ENCODE peak calls at places on chromosomes 6 and 20, in six cellular contexts. One of them, this sample, is unnamed.

GRCh38 chr6:149235130-149235561 is 82.4 kb upstream of the TAB2 start:
- DNase-seq in nucleus accumbens: no peak
- DNase-seq in fibroblast of mammary gland: peak; percentile 95
- DNase-seq in spleen: no peak
- DNase-seq in fibroblast of villous mesenchyme: peak; percentile 73
- DNase-seq in GM23338: no peak
- DNase-seq in this sample: peak; percentile 56

GRCh38 chr20:46222521-46223007 is 85.7 kb downstream of the CDH22 start:
- DNase-seq in nucleus accumbens: peak; percentile 54
- DNase-seq in fibroblast of mammary gland: no peak
- DNase-seq in spleen: no peak
- DNase-seq in fibroblast of villous mesenchyme: no peak
- DNase-seq in GM23338: peak; percentile 68
- DNase-seq in this sample: no peak

GRCh38 chr6:51029576-51029975 is 210.9 kb downstream of the TFAP2B start:
- DNase-seq in nucleus accumbens: no peak
- DNase-seq in fibroblast of mammary gland: no peak
- DNase-seq in spleen: no peak
- DNase-seq in fibroblast of villous mesenchyme: no peak
- DNase-seq in GM23338: no peak
- DNase-seq in this sample: no peak

GRCh38 chr6:44850367-44850766 is 462.9 kb downstream of the CDC5L start:
- DNase-seq in nucleus accumbens: no peak
- DNase-seq in fibroblast of mammary gland: peak; percentile 33
- DNase-seq in spleen: no peak
- DNase-seq in fibroblast of villous mesenchyme: no peak
- DNase-seq in GM23338: no peak
- DNase-seq in this sample: no peak

GRCh38 chr6:154491567-154492470 is 18.7 kb downstream of the CNKSR3 start:
- DNase-seq in nucleus accumbens: no peak
- DNase-seq in fibroblast of mammary gland: no peak
- DNase-seq in spleen: no peak
- DNase-seq in fibroblast of villous mesenchyme: no peak
- DNase-seq in GM23338: no peak
- DNase-seq in this sample: no peak

GRCh38 chr6:1024587-1024986 is 287.3 kb upstream of the FOXQ1 start:
- DNase-seq in nucleus accumbens: no peak
- DNase-seq in fibroblast of mammary gland: peak; percentile 75
- DNase-seq in spleen: no peak
- DNase-seq in fibroblast of villous mesenchyme: peak; percentile 98
- DNase-seq in GM23338: no peak
- DNase-seq in this sample: no peak

GRCh38 chr20:26135325-26136110 is 438.9 kb upstream of the ZNF337 start:
- DNase-seq in nucleus accumbens: no peak
- DNase-seq in fibroblast of mammary gland: no peak
- DNase-seq in spleen: no peak
- DNase-seq in fibroblast of villous mesenchyme: no peak
- DNase-seq in GM23338: no peak
- DNase-seq in this sample: no peak

GRCh38 chr6:151546941-151547659 is 53.3 kb downstream of the CCDC170 start:
- DNase-seq in nucleus accumbens: no peak
- DNase-seq in fibroblast of mammary gland: no peak
- DNase-seq in spleen: no peak
- DNase-seq in fibroblast of villous mesenchyme: no peak
- DNase-seq in GM23338: peak; percentile 31
- DNase-seq in this sample: no peak

GRCh38 chr20:38834868-38835267 is 29.4 kb downstream of the PPP1R16B start:
- DNase-seq in nucleus accumbens: no peak
- DNase-seq in fibroblast of mammary gland: no peak
- DNase-seq in spleen: no peak
- DNase-seq in fibroblast of villous mesenchyme: no peak
- DNase-seq in GM23338: no peak
- DNase-seq in this sample: no peak

GRCh38 chr6:135815216-135815615 is 36.3 kb upstream of the PDE7B start:
- DNase-seq in nucleus accumbens: no peak
- DNase-seq in fibroblast of mammary gland: no peak
- DNase-seq in spleen: no peak
- DNase-seq in fibroblast of villous mesenchyme: no peak
- DNase-seq in GM23338: peak; percentile 63
- DNase-seq in this sample: no peak

GRCh38 chr20:59598625-59599310 is 5.6 kb upstream of the PHACTR3 start:
- DNase-seq in nucleus accumbens: peak; percentile 47
- DNase-seq in fibroblast of mammary gland: peak; percentile 24
- DNase-seq in spleen: no peak
- DNase-seq in fibroblast of villous mesenchyme: no peak
- DNase-seq in GM23338: peak; percentile 66
- DNase-seq in this sample: no peak

GRCh38 chr6:30743099-30744053 is 889 bp upstream of the FLOT1 start:
- DNase-seq in nucleus accumbens: no peak
- DNase-seq in fibroblast of mammary gland: peak; percentile 49
- DNase-seq in spleen: peak; percentile 86
- DNase-seq in fibroblast of villous mesenchyme: peak; percentile 43
- DNase-seq in GM23338: no peak
- DNase-seq in this sample: peak; percentile 73

GRCh38 chr20:54345301-54345724 is 130.1 kb upstream of the DOK5 start:
- DNase-seq in nucleus accumbens: no peak
- DNase-seq in fibroblast of mammary gland: peak; percentile 82
- DNase-seq in spleen: no peak
- DNase-seq in fibroblast of villous mesenchyme: peak; percentile 69
- DNase-seq in GM23338: no peak
- DNase-seq in this sample: no peak

GRCh38 chr6:169106176-169106575 is 147.5 kb downstream of the THBS2 start:
- DNase-seq in nucleus accumbens: no peak
- DNase-seq in fibroblast of mammary gland: no peak
- DNase-seq in spleen: no peak
- DNase-seq in fibroblast of villous mesenchyme: no peak
- DNase-seq in GM23338: no peak
- DNase-seq in this sample: no peak

GRCh38 chr6:107418118-107418517 is 41.2 kb downstream of the PDSS2 start:
- DNase-seq in nucleus accumbens: no peak
- DNase-seq in fibroblast of mammary gland: peak; percentile 39
- DNase-seq in spleen: no peak
- DNase-seq in fibroblast of villous mesenchyme: no peak
- DNase-seq in GM23338: peak; percentile 77
- DNase-seq in this sample: peak; percentile 17

GRCh38 chr20:50704971-50705370 is 13.6 kb upstream of the RIPOR3 start:
- DNase-seq in nucleus accumbens: no peak
- DNase-seq in fibroblast of mammary gland: peak; percentile 63
- DNase-seq in spleen: no peak
- DNase-seq in fibroblast of villous mesenchyme: peak; percentile 57
- DNase-seq in GM23338: no peak
- DNase-seq in this sample: no peak

GRCh38 chr20:57782631-57783041 is 72.8 kb upstream of the PMEPA1 start:
- DNase-seq in nucleus accumbens: no peak
- DNase-seq in fibroblast of mammary gland: no peak
- DNase-seq in spleen: peak; percentile 66
- DNase-seq in fibroblast of villous mesenchyme: no peak
- DNase-seq in GM23338: no peak
- DNase-seq in this sample: no peak

GRCh38 chr6:142088858-142089216 is 43.9 kb upstream of the GJE1 start:
- DNase-seq in nucleus accumbens: no peak
- DNase-seq in fibroblast of mammary gland: peak; percentile 47
- DNase-seq in spleen: no peak
- DNase-seq in fibroblast of villous mesenchyme: peak; percentile 54
- DNase-seq in GM23338: peak; percentile 74
- DNase-seq in this sample: no peak

GRCh38 chr6:127119361-127120108 is 1.1 kb downstream of the RSPO3 start:
- DNase-seq in nucleus accumbens: no peak
- DNase-seq in fibroblast of mammary gland: no peak
- DNase-seq in spleen: peak; percentile 74
- DNase-seq in fibroblast of villous mesenchyme: peak; percentile 21
- DNase-seq in GM23338: peak; percentile 77
- DNase-seq in this sample: peak; percentile 47

GRCh38 chr6:77173472-77174074 is 289.7 kb downstream of the HTR1B start:
- DNase-seq in nucleus accumbens: no peak
- DNase-seq in fibroblast of mammary gland: peak; percentile 3
- DNase-seq in spleen: no peak
- DNase-seq in fibroblast of villous mesenchyme: peak; percentile 21
- DNase-seq in GM23338: peak; percentile 66
- DNase-seq in this sample: no peak

GRCh38 chr20:49691818-49692568 is 21.7 kb downstream of the B4GALT5 start:
- DNase-seq in nucleus accumbens: no peak
- DNase-seq in fibroblast of mammary gland: no peak
- DNase-seq in spleen: no peak
- DNase-seq in fibroblast of villous mesenchyme: no peak
- DNase-seq in GM23338: no peak
- DNase-seq in this sample: no peak

GRCh38 chr6:42506070-42506469 is 54.3 kb upstream of the TRERF1 start:
- DNase-seq in nucleus accumbens: no peak
- DNase-seq in fibroblast of mammary gland: no peak
- DNase-seq in spleen: no peak
- DNase-seq in fibroblast of villous mesenchyme: no peak
- DNase-seq in GM23338: no peak
- DNase-seq in this sample: no peak

GRCh38 chr6:89952696-89953095 is 58.4 kb downstream of the GJA10 start:
- DNase-seq in nucleus accumbens: no peak
- DNase-seq in fibroblast of mammary gland: peak; percentile 59
- DNase-seq in spleen: no peak
- DNase-seq in fibroblast of villous mesenchyme: peak; percentile 50
- DNase-seq in GM23338: no peak
- DNase-seq in this sample: no peak

GRCh38 chr20:15005300-15005986 is 668.0 kb upstream of the FLRT3 start:
- DNase-seq in nucleus accumbens: no peak
- DNase-seq in fibroblast of mammary gland: no peak
- DNase-seq in spleen: no peak
- DNase-seq in fibroblast of villous mesenchyme: no peak
- DNase-seq in GM23338: no peak
- DNase-seq in this sample: no peak

GRCh38 chr6:104218132-104218531 is 641.6 kb downstream of the HACE1 start:
- DNase-seq in nucleus accumbens: no peak
- DNase-seq in fibroblast of mammary gland: no peak
- DNase-seq in spleen: no peak
- DNase-seq in fibroblast of villous mesenchyme: peak; percentile 56
- DNase-seq in GM23338: no peak
- DNase-seq in this sample: no peak

GRCh38 chr20:43750774-43751166 is 24.0 kb upstream of the GTSF1L start:
- DNase-seq in nucleus accumbens: no peak
- DNase-seq in fibroblast of mammary gland: no peak
- DNase-seq in spleen: no peak
- DNase-seq in fibroblast of villous mesenchyme: no peak
- DNase-seq in GM23338: no peak
- DNase-seq in this sample: no peak

GRCh38 chr6:42369568-42369967 is 82.2 kb downstream of the TRERF1 start:
- DNase-seq in nucleus accumbens: no peak
- DNase-seq in fibroblast of mammary gland: no peak
- DNase-seq in spleen: no peak
- DNase-seq in fibroblast of villous mesenchyme: no peak
- DNase-seq in GM23338: peak; percentile 27
- DNase-seq in this sample: peak; percentile 31

GRCh38 chr6:138533667-138534066 is 34.4 kb upstream of the NHSL1 start:
- DNase-seq in nucleus accumbens: no peak
- DNase-seq in fibroblast of mammary gland: no peak
- DNase-seq in spleen: no peak
- DNase-seq in fibroblast of villous mesenchyme: no peak
- DNase-seq in GM23338: no peak
- DNase-seq in this sample: no peak

GRCh38 chr20:33733654-33734576 is 2.1 kb downstream of the ZNF341 start:
- DNase-seq in nucleus accumbens: no peak
- DNase-seq in fibroblast of mammary gland: peak; percentile 72
- DNase-seq in spleen: peak; percentile 84
- DNase-seq in fibroblast of villous mesenchyme: peak; percentile 87
- DNase-seq in GM23338: peak; percentile 49
- DNase-seq in this sample: peak; percentile 73

GRCh38 chr6:24394777-24395437 is 7.8 kb upstream of the MRS2 start:
- DNase-seq in nucleus accumbens: no peak
- DNase-seq in fibroblast of mammary gland: peak; percentile 97
- DNase-seq in spleen: no peak
- DNase-seq in fibroblast of villous mesenchyme: peak; percentile 92
- DNase-seq in GM23338: no peak
- DNase-seq in this sample: no peak

GRCh38 chr6:139721924-139722323 is 347.5 kb upstream of the CITED2 start:
- DNase-seq in nucleus accumbens: no peak
- DNase-seq in fibroblast of mammary gland: no peak
- DNase-seq in spleen: no peak
- DNase-seq in fibroblast of villous mesenchyme: no peak
- DNase-seq in GM23338: no peak
- DNase-seq in this sample: no peak

GRCh38 chr6:5782783-5783567 is 223.8 kb downstream of the NRN1 start:
- DNase-seq in nucleus accumbens: no peak
- DNase-seq in fibroblast of mammary gland: no peak
- DNase-seq in spleen: no peak
- DNase-seq in fibroblast of villous mesenchyme: no peak
- DNase-seq in GM23338: no peak
- DNase-seq in this sample: peak; percentile 94

GRCh38 chr6:144186817-144187625 is 36.7 kb downstream of the STX11 start:
- DNase-seq in nucleus accumbens: no peak
- DNase-seq in fibroblast of mammary gland: no peak
- DNase-seq in spleen: no peak
- DNase-seq in fibroblast of villous mesenchyme: no peak
- DNase-seq in GM23338: no peak
- DNase-seq in this sample: no peak

This sample was measured in mucosa of descending colon.